ENCODE peak calls at places on chromosomes 11 and 22, in four cellular contexts. O is SK-N-SH, S is HCT116, G is K562. B is an unnamed sample.

GRCh38 chr11:69899957-69900821 is 81.0 kb upstream of the FGF3 start:
- DNase-seq in O (no peak), S (no peak), G (peak; percentile 50), B (peak; percentile 42)

GRCh38 chr11:65493367-65494176 is 5.3 kb upstream of the MALAT1 start:
- DNase-seq in O (no peak), S (peak; percentile 94), G (peak; percentile 55), B (peak; percentile 70)

GRCh38 chr11:22465620-22466019 is 127.4 kb downstream of the SLC17A6 start:
- DNase-seq in O (no peak), S (no peak), G (no peak), B (no peak)

GRCh38 chr11:105642870-105643269 is 33.0 kb downstream of the GRIA4 start:
- DNase-seq in O (no peak), S (no peak), G (no peak), B (no peak)

GRCh38 chr22:38129856-38130255 is 19.4 kb upstream of the BAIAP2L2 start:
- DNase-seq in O (no peak), S (no peak), G (no peak), B (no peak)

GRCh38 chr22:31610611-31611010 is 51.4 kb downstream of the PISD start:
- DNase-seq in O (no peak), S (no peak), G (no peak), B (no peak)

GRCh38 chr11:43130616-43131015 is 181.2 kb upstream of the API5 start:
- DNase-seq in O (peak; percentile 34), S (no peak), G (no peak), B (peak; percentile 60)

GRCh38 chr11:119422505-119423416 is at the start of gene THY1:
- DNase-seq in O (peak; percentile 96), S (no peak), G (no peak), B (no peak)

GRCh38 chr11:8100151-8100550 is 19.1 kb downstream of the TUB start:
- DNase-seq in O (no peak), S (no peak), G (no peak), B (no peak)

GRCh38 chr11:20729597-20730095 is 60.3 kb downstream of the NELL1 start:
- DNase-seq in O (no peak), S (no peak), G (no peak), B (no peak)

GRCh38 chr22:30890689-30891442 is 77.7 kb downstream of the MORC2 start:
- DNase-seq in O (peak; percentile 79), S (peak; percentile 10), G (peak; percentile 47), B (peak; percentile 41)

GRCh38 chr11:122668562-122669090 is 13.1 kb downstream of the UBASH3B start:
- DNase-seq in O (no peak), S (peak; percentile 34), G (no peak), B (no peak)

GRCh38 chr22:37920131-37920530 is 14.0 kb downstream of the MICALL1 start:
- DNase-seq in O (no peak), S (no peak), G (no peak), B (no peak)

GRCh38 chr22:39598017-39598965 is 27.7 kb downstream of the CACNA1I start:
- DNase-seq in O (no peak), S (peak; percentile 57), G (peak; percentile 92), B (peak; percentile 64)

GRCh38 chr11:90134420-90135003 is at the start of gene NAALAD2:
- DNase-seq in O (peak; percentile 77), S (no peak), G (peak; percentile 11), B (no peak)

GRCh38 chr11:442611-443081 is 835 bp upstream of the ANO9 start:
- DNase-seq in O (peak; percentile 80), S (no peak), G (peak; percentile 15), B (no peak)

GRCh38 chr22:17268501-17269223 is 49.4 kb upstream of the ADA2 start:
- DNase-seq in O (no peak), S (no peak), G (peak; percentile 63), B (no peak)

GRCh38 chr11:36456136-36456535 is 53.9 kb downstream of the TRAF6 start:
- DNase-seq in O (no peak), S (no peak), G (no peak), B (no peak)

GRCh38 chr11:68966894-68967780 is 13.6 kb downstream of the MRGPRD start:
- DNase-seq in O (no peak), S (no peak), G (no peak), B (no peak)

GRCh38 chr11:9840460-9841004 is 176.7 kb downstream of the SWAP70 start:
- DNase-seq in O (no peak), S (no peak), G (no peak), B (no peak)

GRCh38 chr11:74577624-74578396 is 14.6 kb upstream of the POLD3 start:
- DNase-seq in O (peak; percentile 30), S (no peak), G (no peak), B (no peak)

GRCh38 chr22:45413368-45414211 is at the start of the genes RIBC2 and SMC1B:
- DNase-seq in O (no peak), S (peak; percentile 87), G (no peak), B (peak; percentile 81)

GRCh38 chr22:31122532-31123291 is at the start of gene INPP5J:
- DNase-seq in O (peak; percentile 90), S (peak; percentile 44), G (no peak), B (peak; percentile 73)

DNA sequence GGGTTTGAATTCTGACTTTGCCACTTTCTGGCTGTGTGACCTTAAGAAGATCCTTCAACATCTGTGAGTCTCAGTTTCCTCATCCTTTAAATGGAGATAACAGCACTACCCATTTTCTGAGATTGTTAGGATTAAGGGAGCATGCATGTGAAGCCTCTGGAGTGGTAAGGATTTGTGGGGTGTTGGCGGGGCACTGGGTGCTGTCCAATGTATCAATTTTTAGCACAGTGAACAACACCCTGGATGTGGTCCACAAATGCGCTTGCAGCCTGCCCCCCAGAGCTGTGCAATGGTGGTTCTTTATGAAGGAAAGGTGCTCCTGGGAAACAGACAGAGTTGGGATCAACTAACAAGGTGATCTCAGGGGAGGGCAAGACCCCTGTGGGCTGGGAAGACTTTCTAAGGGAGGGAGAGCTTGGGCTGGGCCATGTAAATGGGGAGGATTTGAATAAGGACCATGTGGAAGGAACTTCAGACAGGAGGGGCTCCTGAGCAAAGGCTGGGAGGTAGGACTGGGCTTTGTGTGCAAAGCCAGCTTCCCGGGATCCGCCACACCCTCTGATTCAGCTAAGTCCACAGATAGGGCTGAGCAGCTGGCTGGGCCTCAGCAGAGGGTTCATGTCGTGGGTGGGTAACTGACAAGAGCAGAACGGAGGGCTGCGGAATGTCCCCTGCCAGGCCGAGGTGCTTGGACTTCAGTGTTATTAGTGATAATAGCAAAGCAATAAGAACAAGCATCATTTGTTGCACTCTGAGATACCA is 22.7 kb upstream of the RASD2 start:
- DNase-seq in O (no peak), S (no peak), G (no peak), B (no peak)
- TF ChIP-seq JUND in O (no peak), S (no peak), G (no peak), B (no peak)

DNA sequence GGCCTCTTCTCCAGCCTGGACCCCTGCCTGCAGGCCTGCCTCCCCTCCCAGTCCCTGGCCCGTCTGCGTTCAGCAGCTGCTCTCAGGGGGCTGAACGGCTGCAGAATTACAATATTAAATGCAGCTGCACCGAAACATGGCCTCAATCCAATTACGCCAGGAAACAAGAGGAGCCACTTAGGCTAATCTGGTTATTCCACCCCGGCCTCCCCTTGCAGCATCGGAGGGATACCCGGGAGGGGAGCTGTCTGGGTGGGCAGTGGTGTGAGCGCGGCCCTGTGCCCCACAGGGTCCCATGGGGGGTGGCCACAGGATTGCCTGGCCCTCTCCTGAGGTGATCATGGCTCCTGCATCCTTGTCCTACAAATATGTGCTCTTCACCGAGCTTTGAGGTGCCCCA is 42.6 kb downstream of the FLRT1 start:
- DNase-seq in O (peak; percentile 95), S (no peak), G (no peak), B (no peak)
- TF ChIP-seq JUND in O (no peak), S (no peak), G (no peak), B (no peak)

GRCh38 chr11:13341028-13341427 is 63.4 kb downstream of the BMAL1 start:
- DNase-seq in O (no peak), S (no peak), G (no peak), B (no peak)

GRCh38 chr11:13337986-13338436 is 60.4 kb downstream of the BMAL1 start:
- DNase-seq in O (no peak), S (no peak), G (no peak), B (no peak)

GRCh38 chr11:13338437-13339069 is 61.0 kb downstream of the BMAL1 start:
- DNase-seq in O (no peak), S (no peak), G (peak; percentile 15), B (no peak)

GRCh38 chr11:13336246-13336873 is 58.8 kb downstream of the BMAL1 start:
- DNase-seq in O (no peak), S (no peak), G (no peak), B (no peak)

GRCh38 chr11:13339196-13340153 is 61.9 kb downstream of the BMAL1 start:
- DNase-seq in O (no peak), S (no peak), G (peak; percentile 26), B (no peak)
- TF ChIP-seq JUND in O (peak; percentile 75), S (peak; percentile 35), G (peak; percentile 44), B (no peak)

DNA sequence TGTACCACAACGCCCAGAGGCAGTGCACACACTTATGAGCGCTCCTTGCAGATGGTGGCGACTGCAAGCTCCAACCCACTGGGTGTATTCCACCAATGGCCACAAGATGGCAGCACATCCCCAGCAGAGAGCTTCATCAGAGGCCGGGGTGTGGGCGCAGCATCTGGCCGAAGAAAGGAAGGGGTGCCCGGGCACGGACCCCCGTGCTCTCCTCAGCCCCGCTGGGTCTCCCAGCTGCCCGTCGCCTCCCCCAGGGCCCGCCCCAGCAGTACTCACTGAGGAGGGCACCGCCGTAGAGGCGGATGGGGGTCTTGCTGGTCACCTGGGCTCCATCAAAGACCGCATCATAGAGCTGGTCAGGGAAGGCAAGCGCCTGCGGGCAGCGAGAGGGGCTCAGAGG is 14.2 kb downstream of the TP53I11 start:
- DNase-seq in O (peak; percentile 91), S (peak; percentile 55), G (peak; percentile 75), B (peak; percentile 89)
- TF ChIP-seq JUND in O (no peak), S (no peak), G (no peak), B (no peak)

DNA sequence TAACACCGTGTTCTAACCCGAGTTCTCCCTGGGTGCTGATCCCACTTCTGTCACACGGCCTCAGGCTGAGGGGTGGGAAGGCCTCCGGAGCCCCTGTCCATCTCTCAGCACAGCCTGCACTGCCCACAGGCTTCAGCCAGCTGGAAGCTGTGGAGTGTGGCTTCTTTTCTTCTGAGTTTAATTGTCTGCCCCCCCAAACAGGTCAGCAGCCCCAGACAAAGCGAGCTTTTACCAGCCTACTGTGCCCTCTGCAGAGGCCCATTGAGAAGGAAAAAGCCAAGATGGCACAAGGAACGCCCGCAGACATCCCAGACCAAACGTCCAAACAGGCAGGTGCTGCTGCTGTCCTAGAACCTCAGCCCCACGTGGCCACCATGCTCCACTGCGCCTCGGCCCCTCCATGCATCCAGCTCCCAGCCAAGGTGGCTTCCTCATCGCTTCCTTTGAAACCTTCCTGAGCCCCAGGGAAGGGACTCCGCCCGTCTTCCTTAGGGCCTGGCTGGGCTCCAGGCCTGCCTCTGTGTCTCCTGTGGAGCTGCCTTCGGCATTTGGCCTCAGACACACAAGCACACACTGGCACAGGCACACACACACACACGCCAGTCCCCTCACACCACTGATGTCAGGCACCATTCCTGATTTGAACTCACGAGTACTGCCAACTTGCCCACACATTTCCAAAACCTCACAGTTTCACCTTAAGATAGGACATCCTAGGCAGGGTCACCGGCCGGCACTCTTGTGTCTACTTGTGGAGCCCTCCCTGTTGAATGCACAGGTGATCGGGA is 1.7 kb downstream of the MOB2 start:
- DNase-seq in O (no peak), S (no peak), G (no peak), B (no peak)
- TF ChIP-seq JUND in O (no peak), S (no peak), G (no peak), B (no peak)